ENCODE peak calls at places on chromosomes 1 and 21, in six cellular contexts. Q, Z, Y, L, B and R are unnamed samples. For H3K36me3 and H3K27me3, the result is how much of the 10 kb centered on the place peaks cover.

GRCh38 chr1:30034105-30034626 is 689.2 kb downstream of the MATN1 start:
- DNase-seq in L (no peak), Z (no peak), B (no peak), Q (no peak), Y (no peak), R (no peak)

GRCh38 chr1:25848531-25848930 is 10.7 kb downstream of the AUNIP start:
- DNase-seq in B (no peak), Z (no peak), L (no peak), Y (no peak), Q (no peak), R (no peak)

GRCh38 chr1:62271932-62272728 is 47.1 kb downstream of the KANK4 start:
- DNase-seq in L (peak), B (no peak), Z (no peak), Q (peak), Y (no peak), R (no peak)

GRCh38 chr1:33454646-33455282 is 17.7 kb upstream of the ZSCAN20 start:
- DNase-seq in L (no peak), Y (no peak), Z (no peak), Q (no peak), B (no peak), R (no peak)

GRCh38 chr1:33045246-33045645 is 8.6 kb upstream of the AK2 start:
- DNase-seq in Z (no peak), L (no peak), Y (peak), Q (peak), B (no peak), R (peak)

GRCh38 chr1:8816306-8816705 is 1.1 kb downstream of the RERE start:
- DNase-seq in Y (no peak), B (no peak), L (no peak), Z (peak), Q (peak), R (no peak)

GRCh38 chr1:41359211-41360073 is 1.8 kb upstream of the FOXO6 start:
- DNase-seq in B (peak), Y (no peak), L (peak), Z (peak), Q (no peak), R (peak)

GRCh38 chr1:35642472-35642955 is 1.2 kb upstream of the PSMB2 start:
- DNase-seq in L (no peak), Z (no peak), B (no peak), Q (no peak), Y (no peak), R (peak)

GRCh38 chr1:205325334-205325884 is 3.9 kb upstream of the NUAK2 start:
- DNase-seq in L (no peak), B (peak), Y (peak), Z (peak), Q (peak), R (peak)

GRCh38 chr1:52264530-52265115 is 101.4 kb downstream of the CC2D1B start:
- DNase-seq in B (no peak), Z (peak), L (no peak), Q (no peak), Y (no peak), R (no peak)

DNA sequence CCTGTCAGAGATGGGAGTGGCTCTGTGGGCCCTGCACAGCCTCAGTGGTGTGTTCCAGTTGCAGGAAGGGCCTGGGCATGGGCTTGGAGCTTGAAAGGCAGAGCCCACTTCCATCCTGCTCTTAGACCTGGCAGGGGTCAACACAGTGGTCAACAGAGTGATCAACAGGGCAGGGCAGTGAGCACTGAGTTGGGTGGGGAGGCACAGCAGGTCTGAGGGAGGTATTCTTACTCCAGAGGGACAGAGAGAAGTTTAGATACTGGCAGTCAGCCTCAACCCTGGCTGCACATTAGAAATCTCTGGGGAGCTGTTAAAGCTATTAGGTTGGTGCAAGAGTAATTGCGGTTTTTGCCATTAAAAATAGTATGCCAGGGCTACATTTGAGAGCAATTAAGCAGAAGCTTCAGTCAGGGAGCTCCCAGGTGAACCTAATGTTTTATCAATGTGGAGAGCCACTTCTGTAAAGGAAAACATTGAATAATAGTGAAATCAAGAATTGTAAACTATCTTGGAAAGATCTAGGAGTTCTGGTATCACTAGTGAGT is 37.7 kb downstream of the SH3BGR start:
- DNase-seq in B (no peak), L (no peak), Z (no peak), Q (no peak), Y (no peak), R (no peak)
- H3K4me3 ChIP-seq in B (no peak), L (no peak), Z (no peak), Q (no peak), Y (no peak), R (no peak)

GRCh38 chr1:182383037-182383661 is 8.4 kb downstream of the GLUL start:
- DNase-seq in Q (no peak), Y (no peak), B (no peak), Z (no peak), L (no peak), R (no peak)
- H3K36me3 ChIP-seq in Q (half or more), Y (under half), B (half or more), Z (half or more), L (half or more), R (half or more)

DNA sequence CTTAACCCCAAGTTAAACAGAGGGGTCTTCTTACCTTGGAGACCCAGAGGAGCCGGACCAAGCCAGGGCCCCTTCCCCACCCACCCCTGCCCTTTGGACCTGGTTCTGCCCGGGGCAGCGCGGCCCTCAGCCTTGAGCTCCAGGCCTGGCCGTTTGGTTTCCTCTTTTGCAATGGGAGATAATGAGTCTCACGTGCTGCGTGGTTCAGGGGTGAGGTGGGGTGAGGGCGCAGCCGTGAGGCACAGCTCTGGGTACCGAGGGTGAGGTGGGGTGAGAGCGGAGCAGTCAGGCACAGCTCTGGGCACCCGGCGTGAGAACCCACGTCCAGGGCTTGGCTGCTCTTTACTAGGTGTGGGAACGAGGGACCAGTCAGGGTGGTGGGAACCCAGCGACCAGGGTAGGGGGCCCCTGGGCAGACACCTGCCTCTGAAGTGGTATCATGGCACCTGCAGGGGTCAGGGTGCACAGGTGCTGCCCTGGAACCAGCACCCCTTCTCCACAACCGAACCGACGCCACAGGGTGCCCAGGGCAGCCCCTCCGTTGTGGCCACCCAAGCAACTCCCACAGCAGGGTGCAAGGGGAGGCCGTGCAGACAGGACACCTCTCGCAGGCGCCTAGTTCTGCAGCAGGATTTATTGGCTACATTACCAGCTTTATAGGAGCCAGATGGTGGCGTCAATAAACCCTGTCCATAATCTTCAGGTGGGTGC is 182.3 kb downstream of the PRDM16 start:
- DNase-seq in Y (peak), B (no peak), Z (no peak), Q (no peak), L (no peak), R (no peak)
- H3K27me3 ChIP-seq in Y (under half), B (under half), Z (under half), Q (under half), L (under half), R (under half)

GRCh38 chr1:248155927-248156326 is 11.0 kb downstream of the OR2M5 start:
- DNase-seq in B (no peak), Y (no peak), Z (no peak), Q (no peak), L (no peak), R (no peak)

GRCh38 chr1:248164031-248164430 is 10.6 kb upstream of the OR2M2 start:
- DNase-seq in Q (no peak), Y (no peak), Z (no peak), B (no peak), L (no peak), R (no peak)

GRCh38 chr1:248158758-248159157 is 13.8 kb downstream of the OR2M5 start:
- DNase-seq in Q (no peak), Z (no peak), B (no peak), L (no peak), Y (no peak), R (no peak)
- H3K4me3 ChIP-seq in Q (no peak), Z (no peak), B (no peak), L (no peak), Y (no peak), R (no peak)

GRCh38 chr1:39337067-39337466 is 132.6 kb downstream of the MACF1 start:
- DNase-seq in L (no peak), Y (no peak), B (no peak), Q (no peak), Z (no peak), R (no peak)
- H3K36me3 ChIP-seq in L (half or more), Y (under half), B (half or more), Q (half or more), Z (half or more), R (under half)

DNA sequence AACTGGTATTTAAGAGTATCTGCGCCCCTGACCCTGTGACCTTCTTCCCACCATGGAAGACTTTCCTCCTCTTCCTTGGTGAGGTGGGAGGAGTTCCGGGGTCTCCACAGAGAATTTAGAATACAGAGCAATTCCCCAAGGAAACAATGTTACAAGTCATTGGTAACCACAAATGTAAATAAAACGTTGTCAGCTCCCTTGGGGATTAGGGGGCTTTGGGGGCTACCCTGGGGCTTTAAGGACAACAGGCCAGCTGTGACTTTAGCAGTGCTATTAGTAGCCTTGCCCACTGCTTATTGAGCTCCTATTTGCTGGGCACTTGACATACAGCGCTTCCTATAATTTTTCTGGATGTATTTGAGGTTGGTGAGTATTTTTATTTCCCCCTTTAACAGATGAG is 69.0 kb downstream of the IGSF21 start:
- DNase-seq in B (no peak), L (no peak), Z (no peak), Y (no peak), Q (no peak), R (no peak)
- H3K27me3 ChIP-seq in B (under half), L (under half), Z (under half), Y (under half), Q (under half), R (under half)

GRCh38 chr1:161196521-161197451 is 2.1 kb downstream of the ADAMTS4 start:
- DNase-seq in Z (peak), Y (peak), L (peak), B (peak), Q (no peak), R (peak)

GRCh38 chr1:161192476-161193465 is 6.1 kb downstream of the ADAMTS4 start:
- DNase-seq in L (peak), B (peak), Q (peak), Z (peak), Y (peak), R (peak)

GRCh38 chr1:161193561-161194235 is 5.2 kb downstream of the ADAMTS4 start:
- DNase-seq in Y (no peak), L (peak), Q (peak), Z (no peak), B (no peak), R (peak)

GRCh38 chr1:161196111-161196510 is 2.7 kb downstream of the ADAMTS4 start:
- DNase-seq in Q (no peak), B (no peak), L (peak), Z (no peak), Y (no peak), R (no peak)

GRCh38 chr1:161195171-161195570 is 3.7 kb downstream of the ADAMTS4 start:
- DNase-seq in Q (no peak), Z (no peak), Y (no peak), B (no peak), L (peak), R (no peak)
- H3K4me3 ChIP-seq in Q (no peak), Z (no peak), Y (no peak), B (peak), L (no peak), R (no peak)

GRCh38 chr1:116033322-116033721 is 57.0 kb downstream of the SLC22A15 start:
- DNase-seq in L (no peak), Z (no peak), Q (no peak), B (no peak), Y (no peak), R (no peak)
- H3K36me3 ChIP-seq in L (under half), Z (under half), Q (under half), B (half or more), Y (under half), R (under half)